ENCODE peak calls at places on chromosomes 12 and 14, in six cellular contexts. G is GM04504; I is left lobe of liver; Q is stimulated activated CD8-positive, alpha-beta memory T cell treated with anti-CD3 and anti-CD28 coated beads, Interleukin-12 subunit alpha, Interleukin-12 subunit beta, amount 100 ng/mL, for 4 hours; T is NCI-H1105; P is Ammon's horn. D is an unnamed sample.

GRCh38 chr12:109203480-109203879 is 87.1 kb downstream of the ACACB start:
- DNase-seq in Q (no peak), P (no peak), G (no peak), I (no peak), T (no peak), D (no peak)

GRCh38 chr12:132123970-132124765 is 20.0 kb downstream of the DDX51 start:
- DNase-seq in T (no peak), I (no peak), P (no peak), G (no peak), Q (no peak), D (no peak)

GRCh38 chr12:50043854-50044253 is 13.5 kb upstream of the ASIC1 start:
- DNase-seq in P (no peak), T (no peak), G (no peak), I (no peak), Q (no peak), D (no peak)

GRCh38 chr14:96627386-96627785 is 125.2 kb downstream of the PAPOLA start:
- DNase-seq in Q (no peak), I (no peak), P (no peak), G (no peak), T (no peak), D (no peak)

GRCh38 chr12:22377731-22378496 is 43.4 kb upstream of the ST8SIA1 start:
- DNase-seq in G (no peak), P (no peak), I (no peak), T (no peak), Q (no peak), D (no peak)

GRCh38 chr12:102479984-102480383 is 379 bp downstream of the IGF1 start:
- DNase-seq in P (no peak), Q (no peak), G (no peak), T (no peak), I (no peak), D (no peak)

GRCh38 chr12:47722136-47722834 is 3.0 kb downstream of the ENDOU start:
- DNase-seq in I (peak), Q (no peak), P (no peak), T (no peak), G (no peak), D (no peak)

GRCh38 chr14:26925876-26926584 is 328.2 kb upstream of the NOVA1 start:
- DNase-seq in T (no peak), G (no peak), P (no peak), I (no peak), Q (no peak), D (no peak)

GRCh38 chr12:10160659-10161386 is 11.1 kb downstream of the OLR1 start:
- DNase-seq in Q (no peak), G (no peak), P (no peak), I (no peak), T (peak), D (no peak)

GRCh38 chr12:66555113-66555512 is 123.8 kb downstream of the GRIP1 start:
- DNase-seq in P (no peak), I (no peak), Q (no peak), T (no peak), G (no peak), D (no peak)

GRCh38 chr12:132561784-132562156 is 48.6 kb downstream of the LRCOL1 start:
- DNase-seq in Q (no peak), P (no peak), G (no peak), I (no peak), T (peak), D (peak)

GRCh38 chr14:34484726-34485125 is 22.7 kb upstream of the SPTSSA start:
- DNase-seq in Q (no peak), I (no peak), P (no peak), T (no peak), G (no peak), D (no peak)

GRCh38 chr14:90576581-90576980 is 179.8 kb downstream of the CALM1 start:
- DNase-seq in G (peak), T (no peak), I (no peak), P (no peak), Q (no peak), D (no peak)

GRCh38 chr12:109558374-109559199 is 14.7 kb downstream of the MMAB start:
- DNase-seq in G (no peak), T (no peak), Q (no peak), P (no peak), I (no peak), D (no peak)

GRCh38 chr12:69330475-69331473 is 17.4 kb upstream of the LYZ start:
- DNase-seq in I (peak), T (peak), G (no peak), P (no peak), Q (peak), D (peak)

GRCh38 chr12:59396941-59397340 is 198.9 kb upstream of the SLC16A7 start:
- DNase-seq in Q (no peak), I (no peak), T (no peak), P (no peak), G (no peak), D (no peak)

GRCh38 chr12:7395950-7396349 is 48.0 kb downstream of the CD163L1 start:
- DNase-seq in P (no peak), G (no peak), T (no peak), Q (no peak), I (no peak), D (no peak)

GRCh38 chr14:90828642-90829487 is 12.6 kb upstream of the TTC7B start:
- DNase-seq in T (no peak), P (peak), I (no peak), G (no peak), Q (no peak), D (no peak)

GRCh38 chr12:116150452-116150851 is 127.0 kb downstream of the MED13L start:
- DNase-seq in P (no peak), Q (no peak), G (no peak), I (no peak), T (no peak), D (no peak)

GRCh38 chr12:6062427-6063378 is 61.8 kb downstream of the VWF start:
- DNase-seq in P (peak), T (peak), I (peak), G (no peak), Q (peak), D (peak)

GRCh38 chr14:54147285-54147684 is 190.7 kb upstream of the BMP4 start:
- DNase-seq in P (no peak), G (peak), I (no peak), T (no peak), Q (no peak), D (no peak)

GRCh38 chr12:29428630-29429029 is 47.7 kb upstream of the ERGIC2 start:
- DNase-seq in G (peak), P (no peak), Q (no peak), I (no peak), T (no peak), D (no peak)

GRCh38 chr12:26789731-26790644 is 43.0 kb downstream of the ITPR2 start:
- DNase-seq in I (no peak), Q (no peak), P (no peak), G (peak), T (no peak), D (no peak)

GRCh38 chr14:92936085-92936484 is 13.1 kb downstream of the CHGA start:
- DNase-seq in P (no peak), Q (no peak), T (no peak), I (no peak), G (no peak), D (no peak)

GRCh38 chr12:101592931-101593330 is 1.8 kb upstream of the MYBPC1 start:
- DNase-seq in I (no peak), T (no peak), Q (no peak), G (no peak), P (no peak), D (no peak)

GRCh38 chr14:71061458-71061857 is 154.2 kb downstream of the PCNX1 start:
- DNase-seq in P (no peak), Q (no peak), G (no peak), I (no peak), T (no peak), D (no peak)

GRCh38 chr14:74531467-74531866 is 37.9 kb downstream of the ISCA2 start:
- DNase-seq in Q (no peak), T (no peak), I (no peak), G (no peak), P (no peak), D (no peak)

GRCh38 chr14:24067133-24068082 is 4.0 kb upstream of the CPNE6 start:
- DNase-seq in T (no peak), P (peak), G (no peak), Q (no peak), I (peak), D (no peak)

GRCh38 chr14:26252176-26252575 is 345.7 kb downstream of the NOVA1 start:
- DNase-seq in T (no peak), Q (no peak), G (no peak), I (no peak), P (no peak), D (no peak)

GRCh38 chr14:101824339-101824727 is 62.8 kb downstream of the PPP2R5C start:
- DNase-seq in G (no peak), T (no peak), Q (no peak), P (no peak), I (no peak), D (no peak)

GRCh38 chr12:42961395-42961794 is 371.8 kb upstream of the PRICKLE1 start:
- DNase-seq in P (no peak), T (no peak), I (no peak), Q (no peak), G (no peak), D (no peak)

GRCh38 chr12:8746046-8746445 is 48.3 kb downstream of the RIMKLB start:
- DNase-seq in G (no peak), I (no peak), Q (no peak), P (no peak), T (no peak), D (no peak)

GRCh38 chr12:57158665-57159064 is 11.2 kb upstream of the LRP1-AS start:
- DNase-seq in I (no peak), Q (no peak), P (no peak), T (no peak), G (no peak), D (no peak)

GRCh38 chr14:75274899-75275569 is 3.6 kb upstream of the FOS start:
- DNase-seq in T (no peak), Q (no peak), I (peak), P (peak), G (no peak), D (no peak)

GRCh38 chr12:26126340-26127284 is 1.8 kb upstream of the BHLHE41 start:
- DNase-seq in P (peak), T (peak), I (peak), Q (no peak), G (peak), D (peak)

GRCh38 chr12:116346751-116347150 is 69.3 kb upstream of the MED13L start:
- DNase-seq in Q (no peak), T (no peak), P (no peak), I (no peak), G (peak), D (no peak)

GRCh38 chr12:62861157-62861535 is 73.8 kb downstream of the PPM1H start:
- DNase-seq in P (no peak), G (no peak), T (no peak), Q (no peak), I (no peak), D (no peak)

GRCh38 chr12:62930546-62931425 is 4.2 kb downstream of the PPM1H start:
- DNase-seq in P (no peak), Q (no peak), I (no peak), G (no peak), T (no peak), D (no peak)

GRCh38 chr14:75562048-75562447 is 16.4 kb upstream of the FLVCR2 start:
- DNase-seq in Q (no peak), T (no peak), G (no peak), I (no peak), P (no peak), D (peak)